ENCODE peak calls at places on chromosomes 3 and 15, in nine cellular contexts. K is neural progenitor cell, F is A673, H is ovary, P is NT2/D1, Q is cardiac muscle cell, D is esophagus squamous epithelium, C is Panc1, M is transverse colon. S is an unnamed sample. For H3K9me3 and H3K27me3, the result is how much of the 10 kb centered on the place peaks cover.

GRCh38 chr3:63960048-63960711 is 48.0 kb upstream of the SCAANT1 start:
- DNase-seq in Q (no peak), P (no peak), C (peak), H (no peak), K (no peak), M (peak), D (no peak), F (peak), S (peak)

GRCh38 chr3:124802054-124802698 is 71.9 kb downstream of the UMPS start:
- DNase-seq in P (no peak), F (no peak), C (no peak), K (no peak), H (no peak), M (no peak), Q (peak), D (no peak), S (no peak)

GRCh38 chr3:17643691-17644090 is 98.7 kb downstream of the TBC1D5 start:
- DNase-seq in P (no peak), K (no peak), D (no peak), M (no peak), F (no peak), H (no peak), C (no peak), Q (no peak), S (no peak)

GRCh38 chr15:38563723-38564519 is 693 bp downstream of the RASGRP1 start:
- DNase-seq in P (no peak), H (peak), F (peak), K (peak), D (peak), M (peak), Q (peak), C (peak), S (peak)

GRCh38 chr15:75019916-75020315 is 3.5 kb upstream of the PPCDC start:
- DNase-seq in D (no peak), K (no peak), F (no peak), Q (no peak), M (no peak), C (no peak), H (no peak), P (no peak), S (peak)

GRCh38 chr15:73305331-73306211 is 63.2 kb downstream of the HCN4 start:
- DNase-seq in F (peak), P (peak), C (peak), K (peak), M (peak), D (no peak), H (no peak), Q (peak), S (peak)

GRCh38 chr3:14244521-14244920 is 65.9 kb downstream of the LSM3 start:
- DNase-seq in Q (no peak), D (no peak), K (no peak), P (no peak), F (no peak), M (no peak), H (no peak), C (no peak), S (no peak)

GRCh38 chr3:125695688-125696087 is 100.4 kb upstream of the OSBPL11 start:
- DNase-seq in K (no peak), Q (no peak), M (no peak), F (no peak), P (no peak), D (no peak), H (no peak), C (no peak), S (no peak)

GRCh38 chr15:72063186-72063585 is 54.8 kb downstream of the MYO9A start:
- DNase-seq in M (no peak), F (no peak), Q (no peak), P (no peak), D (no peak), C (no peak), K (no peak), H (no peak), S (no peak)

GRCh38 chr3:47282424-47283192 is at the start of the genes KIF9 and KLHL18:
- DNase-seq in P (peak), M (peak), K (peak), Q (peak), H (peak), C (peak), F (peak), D (peak), S (peak)

GRCh38 chr3:54157860-54158259 is 35.5 kb downstream of the CACNA2D3 start:
- DNase-seq in F (no peak), C (no peak), M (no peak), H (no peak), K (no peak), Q (no peak), P (no peak), D (no peak), S (no peak)

GRCh38 chr3:123735456-123735855 is 148.7 kb downstream of the MYLK start:
- DNase-seq in H (no peak), C (no peak), K (no peak), F (no peak), P (no peak), D (no peak), M (no peak), Q (no peak), S (no peak)

GRCh38 chr3:134201201-134202130 is 49.2 kb downstream of the RYK start:
- DNase-seq in F (peak), H (no peak), D (no peak), P (no peak), M (no peak), C (no peak), Q (no peak), K (no peak), S (no peak)

GRCh38 chr3:163924600-163924999 is 1153.7 kb downstream of the SI start:
- DNase-seq in M (no peak), P (no peak), H (no peak), Q (no peak), F (no peak), K (no peak), C (no peak), D (no peak), S (no peak)

GRCh38 chr3:38283810-38284775 is 2.0 kb downstream of the SLC22A14 start:
- DNase-seq in Q (no peak), P (no peak), H (no peak), M (no peak), C (no peak), F (peak), D (no peak), K (no peak), S (no peak)

GRCh38 chr3:142863965-142864924 is 24.6 kb downstream of the PCOLCE2 start:
- DNase-seq in D (no peak), K (no peak), C (no peak), H (no peak), F (peak), M (no peak), Q (no peak), P (no peak), S (no peak)

GRCh38 chr3:43581343-43581742 is 40.5 kb downstream of the ANO10 start:
- DNase-seq in K (no peak), D (no peak), M (no peak), C (no peak), F (no peak), H (no peak), P (no peak), Q (no peak), S (no peak)

GRCh38 chr3:33954956-33955355 is 156.5 kb downstream of the PDCD6IP start:
- DNase-seq in Q (peak), P (peak), F (peak), K (peak), H (no peak), M (no peak), D (no peak), C (no peak), S (no peak)

GRCh38 chr15:40723919-40724318 is 28.9 kb downstream of the RAD51 start:
- DNase-seq in M (no peak), K (no peak), F (peak), H (no peak), Q (no peak), C (no peak), P (no peak), D (no peak), S (no peak)

GRCh38 chr3:114452176-114452744 is 158.4 kb downstream of the TIGIT start:
- DNase-seq in D (no peak), K (no peak), C (no peak), P (no peak), H (no peak), Q (no peak), M (no peak), F (no peak), S (no peak)

GRCh38 chr3:170941551-170941950 is 33.1 kb upstream of the EIF5A2 start:
- DNase-seq in Q (no peak), F (no peak), D (no peak), P (no peak), K (no peak), H (no peak), M (no peak), C (no peak), S (no peak)

GRCh38 chr3:138833908-138834358 is 795 bp downstream of the PIK3CB start:
- DNase-seq in D (no peak), P (no peak), Q (no peak), K (peak), H (no peak), C (no peak), M (no peak), F (peak), S (no peak)

GRCh38 chr3:9820944-9821343 is 10.9 kb downstream of the TTLL3 start:
- DNase-seq in D (no peak), H (no peak), F (peak), M (no peak), P (peak), C (no peak), K (peak), Q (peak), S (no peak)

GRCh38 chr15:97745481-97746071 is 214.9 kb upstream of the ARRDC4 start:
- DNase-seq in H (no peak), D (no peak), P (peak), M (peak), Q (peak), K (peak), F (peak), C (no peak), S (peak)

GRCh38 chr15:40233727-40234577 is 4.9 kb upstream of the PAK6 start:
- DNase-seq in K (no peak), M (no peak), D (no peak), C (no peak), P (no peak), F (no peak), Q (no peak), H (no peak), S (no peak)

GRCh38 chr3:33174711-33175409 is 43.8 kb downstream of the SUSD5 start:
- DNase-seq in D (no peak), M (no peak), P (no peak), F (no peak), K (no peak), C (no peak), Q (no peak), H (no peak), S (no peak)

GRCh38 chr15:25095179-25095578 is 140.4 kb downstream of the SNRPN start:
- DNase-seq in C (no peak), M (no peak), D (no peak), Q (no peak), H (no peak), F (no peak), P (no peak), K (no peak), S (no peak)
- H3K9me3 ChIP-seq in C (under half), M (under half), D (under half), Q (under half), H (under half), F (under half), P (under half), K (under half), S (under half)

GRCh38 chr3:184561329-184562145 is at the start of gene EPHB3:
- DNase-seq in F (peak), M (peak), K (peak), Q (peak), H (peak), D (peak), P (peak), C (peak), S (peak)

GRCh38 chr3:184559336-184559735 is 2.2 kb upstream of the EPHB3 start:
- DNase-seq in K (no peak), M (peak), F (no peak), C (no peak), P (no peak), D (no peak), H (no peak), Q (no peak), S (no peak)

GRCh38 chr3:184560531-184560930 is 1.1 kb upstream of the EPHB3 start:
- DNase-seq in P (no peak), D (no peak), C (no peak), Q (no peak), K (no peak), H (no peak), M (no peak), F (no peak), S (no peak)

GRCh38 chr3:184562146-184562861 is 719 bp downstream of the EPHB3 start:
- DNase-seq in F (no peak), P (no peak), C (no peak), D (no peak), H (peak), K (peak), M (no peak), Q (no peak), S (no peak)

GRCh38 chr3:184560992-184561328 is 625 bp upstream of the EPHB3 start:
- DNase-seq in M (no peak), P (no peak), C (no peak), Q (no peak), D (no peak), K (no peak), F (no peak), H (no peak), S (no peak)
- H3K27me3 ChIP-seq in M (under half), P (half or more), C (under half), Q (under half), D (under half), K (half or more), F (under half), H (under half), S (under half)

DNA sequence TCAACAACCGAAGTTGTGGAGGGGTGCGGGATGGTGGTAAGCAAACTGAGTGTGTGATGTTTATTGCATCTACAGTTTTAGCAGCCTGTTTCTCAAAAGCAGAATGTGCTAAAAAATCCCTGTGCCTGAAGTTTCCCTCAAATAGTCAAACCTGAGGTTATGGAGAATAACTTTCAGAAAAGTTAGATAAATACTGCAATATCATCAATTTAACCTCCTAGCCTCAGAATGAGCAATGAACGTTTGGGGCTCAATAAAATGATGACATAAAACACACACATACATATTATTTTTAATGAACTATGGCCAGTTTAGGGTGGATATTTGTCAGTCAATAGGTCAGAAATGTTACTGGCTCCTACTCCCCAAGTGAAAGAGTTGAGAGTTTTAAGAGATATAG is 201.6 kb downstream of the SEMA6D start:
- DNase-seq in H (no peak), P (no peak), D (no peak), F (no peak), C (no peak), K (no peak), Q (no peak), M (no peak), S (no peak)
- H3K9me3 ChIP-seq in H (under half), P (under half), D (under half), F (under half), C (under half), K (under half), Q (under half), M (under half), S (under half)

DNA sequence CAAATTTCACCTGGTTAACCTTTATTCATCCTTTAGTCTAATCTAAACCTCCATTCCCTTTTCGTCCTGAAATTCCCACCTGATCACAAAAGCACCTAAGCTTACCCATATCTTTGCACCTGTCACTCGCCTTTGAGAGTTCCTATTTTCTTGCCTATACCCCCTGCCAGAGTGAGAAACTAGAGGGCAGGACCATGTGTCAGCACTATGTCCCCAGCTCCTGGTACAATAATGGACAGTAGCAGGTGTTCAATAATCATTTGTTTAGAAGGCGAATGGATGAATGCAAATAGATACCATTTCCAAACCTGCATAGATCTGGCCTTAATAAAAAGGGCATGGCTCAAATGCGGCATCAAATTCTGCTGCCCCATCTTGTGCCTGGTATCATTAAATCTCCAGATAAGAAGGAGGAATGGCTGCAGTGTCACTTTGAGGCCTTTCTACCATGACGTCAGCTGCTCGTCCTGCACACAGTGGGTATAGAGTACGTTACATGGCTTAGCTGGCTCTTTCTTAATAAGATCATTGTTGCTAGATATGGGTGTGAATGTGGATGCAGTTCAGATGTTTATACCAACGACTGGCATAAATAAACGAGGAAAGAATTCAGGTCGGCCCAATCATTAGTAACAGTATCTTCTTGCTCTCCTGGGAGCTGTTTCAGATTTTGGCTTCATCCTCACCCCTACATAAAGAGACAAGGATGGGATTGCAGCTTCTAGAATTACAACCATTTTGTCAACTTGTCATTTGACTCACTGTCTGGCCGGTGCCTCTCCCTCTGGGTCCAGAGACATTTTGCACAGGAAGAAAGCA is 148.7 kb downstream of the RORA start:
- DNase-seq in H (no peak), K (no peak), M (no peak), P (no peak), F (no peak), C (no peak), Q (no peak), D (no peak), S (no peak)
- H3K27me3 ChIP-seq in H (under half), K (under half), M (under half), P (under half), F (under half), C (under half), Q (under half), D (under half), S (under half)

GRCh38 chr3:44722103-44722401 is 7.4 kb upstream of the ZNF501 start:
- DNase-seq in P (no peak), H (no peak), D (no peak), Q (no peak), C (no peak), M (no peak), F (no peak), K (no peak), S (no peak)
- H3K9me3 ChIP-seq in P (half or more), H (under half), D (half or more), Q (under half), C (under half), M (half or more), F (under half), K (under half), S (under half)

DNA sequence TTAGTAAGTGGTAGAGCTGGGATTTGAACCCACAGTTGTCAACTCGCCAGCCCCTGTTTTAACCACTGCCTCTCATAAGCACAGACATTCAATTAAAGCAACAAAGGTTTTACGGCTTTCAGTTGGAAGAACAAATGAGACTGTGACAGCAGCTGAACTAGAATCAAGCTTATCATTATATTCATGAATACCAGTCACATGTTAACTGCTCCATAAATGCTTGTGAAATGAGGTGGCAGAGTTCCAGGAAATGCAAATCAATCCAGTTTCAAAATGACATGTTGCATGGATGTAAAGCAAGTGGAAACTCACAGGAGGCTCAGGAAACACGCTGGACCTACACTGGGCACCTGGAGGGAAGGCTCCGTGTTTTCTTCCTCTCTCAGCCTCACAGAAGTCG is 3.9 kb downstream of the GP5 start:
- DNase-seq in C (no peak), M (no peak), Q (no peak), K (no peak), D (no peak), H (no peak), P (no peak), F (peak), S (no peak)
- H3K27me3 ChIP-seq in C (under half), M (under half), Q (under half), K (half or more), D (under half), H (under half), P (under half), F (under half), S (under half)

DNA sequence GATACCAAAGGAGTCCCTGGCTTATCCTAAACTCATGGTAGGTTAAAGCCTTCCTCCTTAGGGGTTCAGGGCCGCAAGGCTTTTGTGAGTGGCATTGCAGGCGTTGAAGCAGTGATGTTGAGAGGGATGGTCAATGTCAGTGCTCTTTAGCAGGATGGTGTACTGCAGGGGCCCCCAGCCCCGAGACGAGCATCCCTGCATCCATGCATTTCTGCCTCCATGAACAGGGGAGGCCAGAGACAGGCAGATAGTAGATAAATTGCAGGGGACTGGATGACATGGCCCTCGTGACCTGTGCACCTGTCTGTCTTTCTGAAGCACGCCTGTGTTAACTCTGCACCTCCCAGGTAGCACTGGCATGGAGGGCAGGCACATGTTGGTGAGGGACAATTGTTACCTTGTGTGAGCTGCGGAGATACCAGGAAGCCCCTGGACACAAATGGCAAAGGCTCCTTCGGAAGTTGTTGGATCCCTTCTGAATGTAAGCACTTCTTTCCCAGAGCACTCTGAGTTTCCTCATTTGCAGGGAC is 133.5 kb downstream of the SNRPN start:
- DNase-seq in F (no peak), K (no peak), Q (no peak), M (no peak), D (no peak), H (no peak), P (no peak), C (no peak), S (no peak)
- H3K9me3 ChIP-seq in F (under half), K (under half), Q (under half), M (under half), D (half or more), H (under half), P (under half), C (under half), S (under half)

GRCh38 chr15:93131485-93132075 is 42.6 kb upstream of the RGMA start:
- DNase-seq in F (no peak), Q (no peak), C (no peak), M (no peak), P (no peak), D (no peak), K (no peak), H (no peak), S (no peak)
- H3K27me3 ChIP-seq in F (under half), Q (under half), C (under half), M (under half), P (half or more), D (under half), K (under half), H (under half), S (under half)

GRCh38 chr15:46872591-46872990 is 844.7 kb upstream of the SEMA6D start:
- DNase-seq in M (no peak), C (no peak), F (no peak), K (no peak), H (no peak), P (no peak), D (no peak), Q (no peak), S (no peak)
- H3K9me3 ChIP-seq in M (under half), C (under half), F (under half), K (under half), H (under half), P (under half), D (under half), Q (under half), S (under half)

GRCh38 chr15:34760909-34761308 is 6.1 kb upstream of the GJD2 start:
- DNase-seq in D (no peak), P (no peak), C (no peak), M (no peak), H (no peak), Q (no peak), F (no peak), K (no peak), S (peak)
- H3K27me3 ChIP-seq in D (under half), P (under half), C (under half), M (under half), H (under half), Q (under half), F (half or more), K (under half), S (under half)